ENCODE peak calls at places on chromosomes 5 and 9, in four cellular contexts. C is psoas muscle, H is heart left ventricle, F is lower lobe of right lung. T is an unnamed sample.
A peak's percentile ranks its signal among the peaks of the same experiment; 100 is the strongest.

GRCh38 chr5:139386039-139386438 is 2.9 kb upstream of the SLC23A1 start:
- DNase-seq in C (no peak), H (no peak), F (no peak), T (no peak)

GRCh38 chr9:37002036-37002412 is 32.0 kb downstream of the PAX5 start:
- DNase-seq in C (no peak), H (no peak), F (no peak), T (no peak)

GRCh38 chr5:167970002-167970401 is 321.4 kb upstream of the WWC1 start:
- DNase-seq in C (no peak), H (no peak), F (no peak), T (no peak)

GRCh38 chr9:99137225-99137624 is 32.3 kb downstream of the TGFBR1 start:
- DNase-seq in C (no peak), H (no peak), F (no peak), T (no peak)

GRCh38 chr5:108212775-108213346 is 169.0 kb downstream of the FBXL17 start:
- DNase-seq in C (no peak), H (no peak), F (peak; percentile 43), T (no peak)

GRCh38 chr5:167624053-167624452 is 667.4 kb upstream of the WWC1 start:
- DNase-seq in C (no peak), H (no peak), F (no peak), T (no peak)

GRCh38 chr5:66415208-66415607 is 181.0 kb upstream of the MAST4 start:
- DNase-seq in C (no peak), H (no peak), F (no peak), T (no peak)

GRCh38 chr9:87063883-87064282 is 116.6 kb upstream of the GAS1 start:
- DNase-seq in C (no peak), H (no peak), F (no peak), T (no peak)

GRCh38 chr5:17696625-17697024 is 62.4 kb downstream of the TAF11L14 start:
- DNase-seq in C (no peak), H (no peak), F (no peak), T (no peak)

GRCh38 chr5:101829255-101829654 is 466.8 kb downstream of the SLCO4C1 start:
- DNase-seq in C (no peak), H (no peak), F (no peak), T (no peak)

GRCh38 chr5:68272289-68272688 is 56.7 kb downstream of the PIK3R1 start:
- DNase-seq in C (no peak), H (no peak), F (no peak), T (no peak)

GRCh38 chr5:142841511-142842255 is 71.5 kb downstream of the ARHGAP26 start:
- DNase-seq in C (peak; percentile 58), H (peak; percentile 92), F (no peak), T (no peak)

GRCh38 chr5:96075579-96076289 is 114.1 kb upstream of the ELL2 start:
- DNase-seq in C (no peak), H (no peak), F (no peak), T (no peak)
- H3K4me3 ChIP-seq in C (no peak overlapping the region), H (no peak overlapping the region), F (no peak overlapping the region), T (no peak overlapping the region)

DNA sequence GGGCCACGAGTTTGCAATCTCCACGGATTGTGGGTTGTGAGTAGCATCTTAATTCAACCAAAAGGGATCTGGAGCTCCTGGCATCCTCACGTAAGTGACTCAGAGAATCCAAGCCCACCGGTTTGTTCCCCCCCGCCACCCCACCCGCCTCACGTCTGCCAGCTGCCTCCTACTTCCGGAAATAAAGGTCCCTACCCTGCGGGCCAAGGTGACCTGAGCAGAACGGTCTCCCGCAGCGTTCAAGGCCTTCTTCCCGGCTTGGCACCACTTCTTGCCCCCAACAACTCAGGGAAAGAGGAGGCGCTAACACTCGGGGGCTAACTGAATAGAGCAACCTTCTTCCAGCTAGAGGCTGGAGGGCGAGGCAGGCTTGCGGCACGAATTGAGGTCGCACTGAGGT is 8.8 kb upstream of the GPRIN1 start:
- DNase-seq in C (no peak), H (no peak), F (no peak), T (no peak)
- H3K4me3 ChIP-seq in C (no peak overlapping the region), H (no peak overlapping the region), F (no peak overlapping the region), T (no peak overlapping the region)

GRCh38 chr5:112420111-112420864 is 1.2 kb upstream of the EPB41L4A start:
- DNase-seq in C (peak; percentile 90), H (peak; percentile 87), F (peak; percentile 88), T (peak; percentile 93)

GRCh38 chr5:112418412-112419049 is 546 bp downstream of the EPB41L4A start:
- DNase-seq in C (no peak), H (peak; percentile 29), F (no peak), T (peak; percentile 59)

GRCh38 chr5:112419050-112419595 is at the start of gene EPB41L4A:
- DNase-seq in C (no peak), H (peak; percentile 46), F (peak; percentile 43), T (peak; percentile 35)

GRCh38 chr5:112417931-112418358 is 1.1 kb downstream of the EPB41L4A start:
- DNase-seq in C (peak; percentile 54), H (peak; percentile 63), F (peak; percentile 65), T (peak; percentile 26)

DNA sequence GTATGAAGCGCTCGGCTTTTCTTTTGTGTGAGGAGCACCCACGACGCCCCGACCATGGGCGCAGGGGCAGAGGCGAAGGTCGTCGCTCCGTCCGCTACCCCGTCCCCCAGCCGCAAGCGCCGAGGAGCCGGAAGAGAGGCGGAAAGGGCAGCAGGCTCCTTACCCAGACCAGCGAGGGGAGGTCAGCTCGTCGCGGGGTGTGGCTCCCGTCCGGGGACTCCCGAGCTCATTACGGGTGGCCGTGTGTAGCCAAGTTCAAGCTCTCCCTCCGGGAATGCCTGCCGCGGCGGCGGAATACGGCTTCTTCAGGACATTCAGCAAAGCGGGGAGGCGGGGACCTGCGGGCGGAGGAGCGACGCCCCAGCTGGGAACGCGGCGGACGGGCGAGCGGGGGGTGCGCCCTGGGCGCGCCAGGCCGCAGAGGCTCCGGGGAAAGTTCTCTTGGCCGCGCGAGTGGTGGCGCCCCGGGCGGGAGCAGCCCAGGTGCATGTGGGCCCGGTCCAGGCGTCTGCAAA is 576 bp upstream of the EPB41L4A start:
- DNase-seq in C (peak; percentile 77), H (peak; percentile 74), F (peak; percentile 72), T (peak; percentile 50)
- H3K4me3 ChIP-seq in C (peak overlapping the region; percentile 85), H (peak overlapping the region; percentile 79), F (peak overlapping the region; percentile 85), T (peak overlapping the region; percentile 89)

GRCh38 chr9:89603629-89604462 is 966 bp upstream of the GADD45G start:
- DNase-seq in C (peak; percentile 86), H (peak; percentile 85), F (peak; percentile 84), T (peak; percentile 89)
- H3K4me3 ChIP-seq in C (peak overlapping the region; percentile 82), H (peak overlapping the region; percentile 86), F (peak overlapping the region; percentile 80), T (peak overlapping the region; percentile 20)

GRCh38 chr9:133791069-133791468 is 52.9 kb upstream of the SARDH start:
- DNase-seq in C (no peak), H (no peak), F (no peak), T (no peak)

GRCh38 chr9:133788045-133788818 is 50.1 kb upstream of the SARDH start:
- DNase-seq in C (peak; percentile 44), H (no peak), F (no peak), T (no peak)

GRCh38 chr9:133787749-133788015 is 49.5 kb upstream of the SARDH start:
- DNase-seq in C (peak; percentile 53), H (no peak), F (no peak), T (no peak)

GRCh38 chr9:133786936-133787748 is 49.0 kb upstream of the SARDH start:
- DNase-seq in C (peak; percentile 36), H (no peak), F (no peak), T (no peak)

GRCh38 chr9:133788819-133789733 is 50.9 kb upstream of the SARDH start:
- DNase-seq in C (peak; percentile 61), H (peak; percentile 52), F (peak; percentile 60), T (no peak)
- H3K4me3 ChIP-seq in C (no peak overlapping the region), H (no peak overlapping the region), F (peak overlapping the region; percentile 11), T (no peak overlapping the region)

GRCh38 chr5:93572773-93573626 is 8.0 kb downstream of the NR2F1-AS1 start:
- DNase-seq in C (no peak), H (no peak), F (no peak), T (peak; percentile 60)
- H3K4me3 ChIP-seq in C (peak overlapping the region; percentile 56), H (peak overlapping the region; percentile 44), F (peak overlapping the region; percentile 11), T (no peak overlapping the region)

DNA sequence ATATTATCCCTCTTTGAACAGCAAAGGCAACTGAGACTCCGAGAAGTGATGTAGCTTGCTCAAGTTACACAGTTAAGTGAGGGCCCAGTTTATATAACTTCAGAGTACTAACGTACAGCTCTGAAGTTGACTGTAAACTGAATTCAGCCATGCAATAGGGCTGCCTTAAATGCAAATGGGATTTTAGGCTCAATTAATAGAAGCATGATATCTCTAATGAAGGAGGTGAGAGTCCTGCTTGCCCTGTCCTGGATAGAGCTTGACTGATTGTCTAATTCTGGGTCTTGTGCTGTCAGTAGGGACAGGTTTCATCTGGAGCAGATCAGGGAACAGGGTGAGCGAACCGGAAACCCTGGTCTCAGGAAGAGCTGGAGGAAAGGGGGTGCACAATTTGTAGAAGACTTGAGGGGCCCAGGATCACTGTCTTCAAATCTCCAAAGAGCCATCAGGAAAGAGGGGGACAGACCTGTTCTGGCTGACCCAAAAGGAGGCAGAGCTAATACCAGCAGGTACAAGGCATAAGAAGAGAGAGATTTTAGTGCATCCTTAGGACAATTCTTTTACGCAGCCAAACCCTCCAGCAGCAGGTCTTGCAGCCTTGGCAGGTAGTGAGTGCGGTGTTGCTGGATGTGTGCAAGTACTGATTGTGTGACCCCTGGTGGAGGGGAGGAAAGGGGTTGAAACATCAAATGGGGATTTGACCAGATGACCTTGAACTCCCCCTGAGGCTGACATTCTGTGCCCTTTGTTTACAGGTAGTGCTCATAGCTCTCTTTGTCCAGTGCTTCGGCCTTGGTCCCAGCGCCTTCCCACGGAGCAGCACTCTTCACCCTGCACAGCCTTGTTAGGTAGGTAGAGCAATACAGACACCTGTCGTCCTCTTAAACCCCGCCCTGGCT is 13.0 kb downstream of the GSN start:
- DNase-seq in C (no peak), H (no peak), F (no peak), T (no peak)
- H3K4me3 ChIP-seq in C (no peak overlapping the region), H (peak overlapping the region; percentile 15), F (peak overlapping the region; percentile 7), T (no peak overlapping the region)

GRCh38 chr5:123786411-123786810 is 274.4 kb downstream of the CSNK1G3 start:
- DNase-seq in C (no peak), H (no peak), F (no peak), T (no peak)

GRCh38 chr5:123787136-123787535 is 275.2 kb downstream of the CSNK1G3 start:
- DNase-seq in C (no peak), H (no peak), F (no peak), T (no peak)

GRCh38 chr5:123790226-123790625 is 278.2 kb downstream of the CSNK1G3 start:
- DNase-seq in C (no peak), H (no peak), F (no peak), T (no peak)

DNA sequence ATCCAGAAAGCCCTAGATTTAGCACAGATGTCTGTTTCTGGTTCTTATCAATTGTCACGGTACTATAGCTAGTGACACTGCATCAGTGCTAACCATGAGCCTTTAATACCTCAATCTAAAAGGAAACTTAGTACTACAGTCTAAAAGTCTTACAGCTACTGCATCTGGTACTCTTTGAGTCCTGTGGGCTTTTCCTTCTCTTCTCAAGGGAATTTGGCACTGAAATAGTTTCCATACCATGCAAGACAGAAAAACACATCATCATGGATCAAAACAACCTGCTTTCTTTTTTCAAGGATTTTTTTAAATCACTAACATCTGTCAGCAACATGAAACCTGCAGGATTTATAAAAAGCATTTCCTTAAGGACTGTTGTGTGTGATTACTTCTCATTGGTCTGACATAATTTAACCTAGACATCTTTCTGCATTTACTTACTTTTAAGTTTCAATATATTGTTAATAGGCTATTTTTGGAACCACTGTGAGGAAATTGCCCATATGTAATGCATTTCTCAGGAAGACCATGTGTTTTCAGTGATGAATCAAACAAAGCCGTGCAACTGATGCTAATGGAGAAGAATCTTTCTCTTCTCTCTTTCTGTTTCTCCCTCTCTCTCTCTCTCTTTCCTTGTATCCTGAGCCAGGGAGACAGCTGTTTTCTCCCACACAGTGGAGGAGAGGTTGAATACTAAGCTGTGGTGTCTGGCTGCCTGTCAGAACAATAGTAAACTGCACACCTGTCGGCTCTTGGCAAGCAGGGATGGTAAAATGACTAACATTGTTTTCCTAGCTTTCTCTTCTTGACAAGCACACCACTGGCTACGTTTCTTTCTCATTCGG is 273.4 kb downstream of the CSNK1G3 start:
- DNase-seq in C (no peak), H (peak; percentile 30), F (no peak), T (peak; percentile 75)
- H3K4me3 ChIP-seq in C (peak overlapping the region; percentile 20), H (no peak overlapping the region), F (no peak overlapping the region), T (no peak overlapping the region)